ENCODE peak calls at places on chromosomes 7 and 10, in four cellular contexts. P is GM12878, V is SK-N-SH, N is HepG2. Q is an unnamed sample. For H3K4me1, the result is how much of the 10 kb centered on the place peaks cover.

GRCh38 chr7:4774804-4775280 is 581 bp upstream of the AP5Z1 start:
- DNase-seq in P (no peak), N (peak), V (peak), Q (no peak)

GRCh38 chr10:96586419-96587254 is at the start of gene TM9SF3:
- DNase-seq in V (peak), N (peak), P (no peak), Q (peak)

GRCh38 chr7:95411036-95411435 is 14.9 kb upstream of the PON3 start:
- DNase-seq in V (no peak), P (no peak), N (no peak), Q (no peak)

GRCh38 chr7:28793383-28793782 is 164.7 kb downstream of the TRIL start:
- DNase-seq in N (no peak), P (no peak), V (no peak), Q (no peak)

GRCh38 chr7:150451097-150451793 is 815 bp downstream of the GIMAP8 start:
- DNase-seq in V (no peak), P (peak), N (no peak), Q (no peak)

GRCh38 chr10:43962346-43963191 is 313.9 kb upstream of the ZNF32 start:
- DNase-seq in V (no peak), P (no peak), N (no peak), Q (no peak)

GRCh38 chr7:36161996-36162395 is 8.9 kb downstream of the EEPD1 start:
- DNase-seq in N (no peak), V (no peak), P (no peak), Q (no peak)

GRCh38 chr7:142516038-142516501 is 233.2 kb upstream of the PRSS1 start:
- DNase-seq in N (peak), V (peak), P (peak), Q (no peak)

GRCh38 chr7:32941996-32942782 is 15.1 kb upstream of the FKBP9 start:
- DNase-seq in N (peak), V (peak), P (no peak), Q (no peak)

GRCh38 chr7:149317986-149318672 is 56.1 kb downstream of the ZNF783 start:
- DNase-seq in P (no peak), V (no peak), N (no peak), Q (peak)

GRCh38 chr10:47031953-47032465 is 120.8 kb downstream of the PTPN20 start:
- DNase-seq in V (no peak), P (no peak), N (no peak), Q (no peak)

GRCh38 chr7:87591211-87591610 is 9.5 kb downstream of the ABCB1 start:
- DNase-seq in P (no peak), N (no peak), V (no peak), Q (no peak)

GRCh38 chr7:54678763-54679396 is 80.1 kb downstream of the SEC61G start:
- DNase-seq in N (no peak), P (no peak), V (no peak), Q (no peak)

GRCh38 chr10:99779335-99779734 is 3.1 kb upstream of the ABCC2 start:
- DNase-seq in P (no peak), N (peak), V (no peak), Q (no peak)

GRCh38 chr10:98312816-98313215 is 44.8 kb upstream of the LOXL4 start:
- DNase-seq in P (no peak), N (no peak), V (no peak), Q (no peak)

GRCh38 chr7:75879771-75880184 is 944 bp downstream of the RHBDD2 start:
- DNase-seq in V (peak), N (no peak), P (no peak), Q (no peak)

GRCh38 chr10:132168571-132169030 is 18.1 kb upstream of the DPYSL4 start:
- DNase-seq in N (no peak), P (no peak), V (no peak), Q (no peak)

GRCh38 chr10:91796332-91797076 is 1.7 kb upstream of the TNKS2 start:
- DNase-seq in V (no peak), P (peak), N (peak), Q (peak)

GRCh38 chr7:155457544-155458316 is at the start of gene EN2:
- DNase-seq in P (no peak), V (peak), N (no peak), Q (no peak)

GRCh38 chr10:59432207-59432900 is 70.0 kb upstream of the FAM13C start:
- DNase-seq in P (no peak), V (no peak), N (no peak), Q (no peak)

GRCh38 chr7:94856643-94857042 is 50.8 kb upstream of the PPP1R9A start:
- DNase-seq in N (peak), V (no peak), P (no peak), Q (no peak)

GRCh38 chr10:8758029-8758428 is 703.5 kb downstream of the GATA3 start:
- DNase-seq in N (no peak), P (no peak), V (no peak), Q (no peak)

GRCh38 chr10:119135517-119135890 is 30.0 kb downstream of the SFXN4 start:
- DNase-seq in N (no peak), V (no peak), P (no peak), Q (no peak)

GRCh38 chr7:42493436-42494198 is 256.6 kb upstream of the GLI3 start:
- DNase-seq in V (peak), P (no peak), N (no peak), Q (peak)

GRCh38 chr10:84117683-84118394 is 21.5 kb upstream of the GHITM start:
- DNase-seq in N (no peak), P (no peak), V (no peak), Q (no peak)

GRCh38 chr10:101829561-101830315 is 11.5 kb upstream of the OGA start:
- DNase-seq in N (no peak), V (peak), P (no peak), Q (no peak)

GRCh38 chr10:102624751-102625330 is 19.4 kb upstream of the TRIM8 start:
- DNase-seq in V (no peak), P (no peak), N (no peak), Q (no peak)

GRCh38 chr10:69572159-69573055 is 815 bp downstream of the NEUROG3 start:
- DNase-seq in V (peak), P (no peak), N (no peak), Q (peak)

GRCh38 chr10:132666733-132667612 is 119.0 kb downstream of the NKX6-2 start:
- DNase-seq in V (peak), P (no peak), N (no peak), Q (no peak)

GRCh38 chr7:27190284-27190748 is 5.3 kb upstream of the HOXA11 start:
- DNase-seq in N (no peak), P (no peak), V (no peak), Q (no peak)

GRCh38 chr7:158840604-158841003 is 11.3 kb upstream of the ESYT2 start:
- DNase-seq in P (no peak), V (no peak), N (no peak), Q (no peak)

GRCh38 chr10:127990846-127991542 is 84.1 kb downstream of the PTPRE start:
- DNase-seq in V (no peak), N (no peak), P (no peak), Q (no peak)

GRCh38 chr7:19919156-19920085 is 146.0 kb upstream of the TMEM196 start:
- DNase-seq in P (no peak), V (no peak), N (no peak), Q (no peak)

GRCh38 chr7:28990200-28990960 is 32.2 kb upstream of the TRIL start:
- DNase-seq in P (no peak), V (peak), N (no peak), Q (no peak)

GRCh38 chr7:4747746-4748145 is 27.7 kb upstream of the AP5Z1 start:
- DNase-seq in V (no peak), N (no peak), P (no peak), Q (no peak)

GRCh38 chr7:139681812-139682135 is 96.0 kb downstream of the HIPK2 start:
- DNase-seq in P (no peak), V (no peak), N (no peak), Q (no peak)
- H3K4me1 ChIP-seq in P (under half), V (under half), N (half or more), Q (under half)

GRCh38 chr7:46215987-46216567 is 295.0 kb upstream of the IGFBP3 start:
- DNase-seq in P (no peak), V (no peak), N (peak), Q (no peak)

GRCh38 chr7:46218461-46219202 is 297.6 kb upstream of the IGFBP3 start:
- DNase-seq in P (no peak), N (no peak), V (no peak), Q (no peak)

GRCh38 chr7:46214526-46214925 is 293.5 kb upstream of the IGFBP3 start:
- DNase-seq in P (no peak), N (no peak), V (no peak), Q (no peak)

GRCh38 chr7:46220066-46220630 is 299.1 kb upstream of the IGFBP3 start:
- DNase-seq in P (no peak), N (no peak), V (no peak), Q (peak)
- TF ChIP-seq TCF12 in P (no peak), N (no peak), V (no peak), Q (no peak)

GRCh38 chr10:74839708-74840107 is 13.3 kb downstream of the KAT6B start:
- DNase-seq in V (no peak), P (no peak), N (no peak), Q (no peak)
- H3K4me1 ChIP-seq in V (under half), P (under half), N (under half), Q (under half)

GRCh38 chr10:48475943-48476278 is 129.0 kb downstream of the ARHGAP22 start:
- DNase-seq in P (no peak), N (no peak), V (no peak), Q (no peak)

GRCh38 chr10:48472670-48473069 is 132.2 kb downstream of the ARHGAP22 start:
- DNase-seq in V (no peak), N (no peak), P (no peak), Q (no peak)

GRCh38 chr10:48473704-48474103 is 131.2 kb downstream of the ARHGAP22 start:
- DNase-seq in V (no peak), N (no peak), P (no peak), Q (no peak)

GRCh38 chr10:48476279-48476982 is 128.4 kb downstream of the ARHGAP22 start:
- DNase-seq in V (peak), N (no peak), P (no peak), Q (no peak)

GRCh38 chr10:48474764-48475365 is 130.0 kb downstream of the ARHGAP22 start:
- DNase-seq in V (no peak), N (no peak), P (no peak), Q (no peak)
- TF ChIP-seq TCF12 in V (no peak), N (no peak), P (no peak), Q (no peak)

GRCh38 chr7:1638113-1638726 is 31.9 kb upstream of the ELFN1 start:
- DNase-seq in V (no peak), P (no peak), N (no peak), Q (no peak)
- H3K4me1 ChIP-seq in V (under half), P (under half), N (under half), Q (under half)

DNA sequence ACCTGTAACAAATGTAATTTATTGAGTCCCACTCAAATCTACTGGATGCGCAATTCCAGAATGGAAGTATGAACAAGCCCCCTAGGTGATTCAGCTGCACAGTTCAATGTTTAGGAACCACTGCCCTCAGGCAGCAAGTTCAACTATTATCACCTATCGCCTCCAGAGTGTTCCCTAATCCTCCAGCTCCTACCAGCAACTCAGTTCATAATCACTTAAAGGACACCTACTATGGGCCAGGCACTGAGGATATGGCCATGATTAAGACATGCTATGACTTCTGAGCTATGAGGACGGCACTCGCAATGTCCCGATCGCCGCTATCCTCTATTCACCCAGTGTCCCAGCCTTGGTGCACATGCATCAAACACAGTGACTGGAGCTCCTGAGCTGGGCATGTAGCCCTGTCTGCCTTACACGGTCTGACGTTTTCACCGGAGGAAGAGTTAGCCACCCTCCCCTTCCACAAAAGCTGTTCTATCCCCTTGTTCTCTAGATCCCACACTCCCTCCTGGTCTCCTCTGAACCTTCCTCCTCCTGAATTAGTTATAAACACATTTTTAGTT is 22.3 kb downstream of the RHEB start:
- DNase-seq in P (no peak), V (no peak), N (no peak), Q (no peak)
- TF ChIP-seq TCF12 in P (no peak), V (no peak), N (no peak), Q (no peak)

DNA sequence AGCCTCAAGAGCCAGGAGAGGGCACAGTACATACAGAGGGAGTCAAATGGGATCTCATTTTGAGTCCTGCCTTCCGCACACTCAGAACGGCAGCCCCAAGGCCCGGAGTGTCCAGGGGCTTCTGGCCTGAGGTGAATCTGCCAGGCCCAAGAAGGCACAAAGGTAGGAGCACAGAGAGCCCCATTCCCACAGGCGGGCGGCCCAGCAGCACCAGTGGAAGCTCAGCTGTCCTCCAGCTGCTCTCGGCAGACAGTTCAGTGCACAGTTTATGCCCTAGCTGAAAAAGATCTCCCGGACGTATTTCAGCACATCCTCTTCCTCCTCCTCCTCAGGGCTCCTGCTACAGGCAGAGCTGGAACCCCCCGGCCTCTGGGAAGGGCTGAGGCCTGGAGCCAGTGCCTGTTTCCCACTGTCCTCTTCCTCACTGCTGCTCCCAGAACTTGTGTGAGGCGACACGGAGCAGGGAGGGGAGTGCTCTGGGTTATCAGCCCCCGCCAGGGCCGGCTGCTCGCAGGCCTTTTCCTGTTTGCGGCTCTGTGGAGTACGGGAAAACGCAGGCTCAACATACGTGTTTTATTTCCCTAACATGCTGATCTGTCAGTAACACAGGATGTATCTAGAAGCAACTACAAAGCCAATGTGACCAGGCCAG is 4.0 kb downstream of the CYREN start:
- DNase-seq in V (no peak), P (no peak), N (no peak), Q (no peak)
- H3K4me1 ChIP-seq in V (under half), P (under half), N (under half), Q (under half)

Q was measured in H1.